ENCODE peak calls at places on chromosomes 13 and 19, in four cellular contexts. One of them, this sample, is unnamed.
A peak's percentile ranks its signal among the peaks of the same experiment; 100 is the strongest.

GRCh38 chr13:23739597-23739996 is 149.6 kb downstream of the MIPEP start:
- DNase-seq in AG10803: no peak
- DNase-seq in fibroblast of villous mesenchyme: no peak
- DNase-seq in LHCN-M2: no peak
- DNase-seq in this sample: no peak

GRCh38 chr19:18507727-18508440 is 14.0 kb downstream of the ELL start:
- DNase-seq in AG10803: no peak
- DNase-seq in fibroblast of villous mesenchyme: peak; percentile 85
- DNase-seq in LHCN-M2: peak; percentile 70
- DNase-seq in this sample: no peak

GRCh38 chr19:991174-991931 is 7.2 kb downstream of the WDR18 start:
- DNase-seq in AG10803: peak; percentile 52
- DNase-seq in fibroblast of villous mesenchyme: peak; percentile 69
- DNase-seq in LHCN-M2: peak; percentile 39
- DNase-seq in this sample: peak; percentile 86

GRCh38 chr13:51614350-51614786 is 30.1 kb downstream of the WDFY2 start:
- DNase-seq in AG10803: peak; percentile 62
- DNase-seq in fibroblast of villous mesenchyme: peak; percentile 18
- DNase-seq in LHCN-M2: peak; percentile 86
- DNase-seq in this sample: no peak

GRCh38 chr19:50922316-50922853 is 11.2 kb upstream of the KLK4 start:
- DNase-seq in AG10803: peak; percentile 68
- DNase-seq in fibroblast of villous mesenchyme: peak; percentile 76
- DNase-seq in LHCN-M2: peak; percentile 61
- DNase-seq in this sample: peak; percentile 87

GRCh38 chr13:79710376-79710775 is 229.4 kb downstream of the NDFIP2 start:
- DNase-seq in AG10803: peak; percentile 86
- DNase-seq in fibroblast of villous mesenchyme: peak; percentile 49
- DNase-seq in LHCN-M2: peak; percentile 42
- DNase-seq in this sample: no peak

GRCh38 chr13:90205081-90205480 is 1142.4 kb upstream of the MIR17HG start:
- DNase-seq in AG10803: no peak
- DNase-seq in fibroblast of villous mesenchyme: no peak
- DNase-seq in LHCN-M2: no peak
- DNase-seq in this sample: no peak

GRCh38 chr19:18469245-18470107 is 31.5 kb upstream of the ISYNA1 start:
- DNase-seq in AG10803: peak; percentile 71
- DNase-seq in fibroblast of villous mesenchyme: peak; percentile 80
- DNase-seq in LHCN-M2: peak; percentile 51
- DNase-seq in this sample: peak; percentile 95

GRCh38 chr19:18541258-18541991 is 1.9 kb downstream of the FKBP8 start:
- DNase-seq in AG10803: peak; percentile 57
- DNase-seq in fibroblast of villous mesenchyme: no peak
- DNase-seq in LHCN-M2: peak; percentile 47
- DNase-seq in this sample: no peak

GRCh38 chr19:53903055-53903680 is 5.9 kb upstream of the CACNG7 start:
- DNase-seq in AG10803: no peak
- DNase-seq in fibroblast of villous mesenchyme: peak; percentile 61
- DNase-seq in LHCN-M2: no peak
- DNase-seq in this sample: no peak

GRCh38 chr13:73025212-73026012 is 33.4 kb upstream of the KLF5 start:
- DNase-seq in AG10803: peak; percentile 6
- DNase-seq in fibroblast of villous mesenchyme: no peak
- DNase-seq in LHCN-M2: no peak
- DNase-seq in this sample: no peak

GRCh38 chr13:99496322-99497142 is 4.7 kb upstream of the TM9SF2 start:
- DNase-seq in AG10803: peak; percentile 91
- DNase-seq in fibroblast of villous mesenchyme: peak; percentile 93
- DNase-seq in LHCN-M2: peak; percentile 76
- DNase-seq in this sample: no peak

GRCh38 chr13:30972888-30973377 is 40.5 kb downstream of the TEX26 start:
- DNase-seq in AG10803: peak; percentile 94
- DNase-seq in fibroblast of villous mesenchyme: peak; percentile 86
- DNase-seq in LHCN-M2: no peak
- DNase-seq in this sample: no peak

GRCh38 chr13:99659234-99659633 is 158.0 kb downstream of the TM9SF2 start:
- DNase-seq in AG10803: no peak
- DNase-seq in fibroblast of villous mesenchyme: no peak
- DNase-seq in LHCN-M2: no peak
- DNase-seq in this sample: no peak

GRCh38 chr19:46480409-46480808 is 9.0 kb upstream of the PNMA8A start:
- DNase-seq in AG10803: peak; percentile 61
- DNase-seq in fibroblast of villous mesenchyme: peak; percentile 93
- DNase-seq in LHCN-M2: peak; percentile 97
- DNase-seq in this sample: no peak

GRCh38 chr19:7655581-7655980 is 13.3 kb upstream of the RETN start:
- DNase-seq in AG10803: no peak
- DNase-seq in fibroblast of villous mesenchyme: no peak
- DNase-seq in LHCN-M2: no peak
- DNase-seq in this sample: no peak

GRCh38 chr13:27663947-27664346 is 42.3 kb downstream of the POLR1D start:
- DNase-seq in AG10803: no peak
- DNase-seq in fibroblast of villous mesenchyme: no peak
- DNase-seq in LHCN-M2: no peak
- DNase-seq in this sample: no peak

GRCh38 chr13:44884076-44884729 is 105.1 kb downstream of the NUFIP1 start:
- DNase-seq in AG10803: peak; percentile 84
- DNase-seq in fibroblast of villous mesenchyme: peak; percentile 38
- DNase-seq in LHCN-M2: peak; percentile 70
- DNase-seq in this sample: no peak

GRCh38 chr19:53947624-53948023 is 15.1 kb upstream of the CACNG8 start:
- DNase-seq in AG10803: no peak
- DNase-seq in fibroblast of villous mesenchyme: no peak
- DNase-seq in LHCN-M2: no peak
- DNase-seq in this sample: no peak

GRCh38 chr19:17194608-17195007 is 20.5 kb upstream of the USE1 start:
- DNase-seq in AG10803: no peak
- DNase-seq in fibroblast of villous mesenchyme: no peak
- DNase-seq in LHCN-M2: no peak
- DNase-seq in this sample: no peak

GRCh38 chr13:46683879-46684278 is 113.1 kb downstream of the ESD start:
- DNase-seq in AG10803: no peak
- DNase-seq in fibroblast of villous mesenchyme: peak; percentile 33
- DNase-seq in LHCN-M2: peak; percentile 54
- DNase-seq in this sample: no peak

GRCh38 chr19:16325671-16326400 is 1.2 kb downstream of the KLF2 start:
- DNase-seq in AG10803: peak; percentile 35
- DNase-seq in fibroblast of villous mesenchyme: no peak
- DNase-seq in LHCN-M2: no peak
- DNase-seq in this sample: no peak

This sample was measured in H1.